ENCODE peak calls at places on chromosomes 7 and 10, in five cellular contexts. W is IMR-90, L is bronchial epithelial cell, R is mammary epithelial cell, J is K562. H is an unnamed sample.

GRCh38 chr10:68826764-68827591 is at the start of gene STOX1:
- DNase-seq in W (peak; percentile 51), L (peak; percentile 22), R (peak; percentile 69), J (peak; percentile 83), H (peak; percentile 81)

GRCh38 chr10:95295031-95295755 is 4.4 kb upstream of the PDLIM1 start:
- DNase-seq in W (peak; percentile 60), L (peak; percentile 96), R (peak; percentile 91), J (peak; percentile 81), H (peak; percentile 79)

GRCh38 chr10:5663692-5664427 is 2.5 kb downstream of the ASB13 start:
- DNase-seq in W (no peak), L (no peak), R (no peak), J (no peak), H (no peak)

GRCh38 chr7:154171422-154171821 is 119.2 kb downstream of the DPP6 start:
- DNase-seq in W (no peak), L (no peak), R (no peak), J (no peak), H (no peak)

GRCh38 chr10:128268015-128268722 is 141.9 kb upstream of the MKI67 start:
- DNase-seq in W (no peak), L (no peak), R (no peak), J (peak; percentile 56), H (no peak)

GRCh38 chr7:159071260-159071659 is 73.4 kb downstream of the VIPR2 start:
- DNase-seq in W (no peak), L (no peak), R (no peak), J (no peak), H (no peak)

GRCh38 chr7:102912742-102913141 is at the start of gene LRRC17:
- DNase-seq in W (peak; percentile 97), L (no peak), R (no peak), J (no peak), H (no peak)

GRCh38 chr7:102215706-102216105 is 71.0 kb upstream of the SH2B2 start:
- DNase-seq in W (no peak), L (no peak), R (no peak), J (no peak), H (no peak)

DNA sequence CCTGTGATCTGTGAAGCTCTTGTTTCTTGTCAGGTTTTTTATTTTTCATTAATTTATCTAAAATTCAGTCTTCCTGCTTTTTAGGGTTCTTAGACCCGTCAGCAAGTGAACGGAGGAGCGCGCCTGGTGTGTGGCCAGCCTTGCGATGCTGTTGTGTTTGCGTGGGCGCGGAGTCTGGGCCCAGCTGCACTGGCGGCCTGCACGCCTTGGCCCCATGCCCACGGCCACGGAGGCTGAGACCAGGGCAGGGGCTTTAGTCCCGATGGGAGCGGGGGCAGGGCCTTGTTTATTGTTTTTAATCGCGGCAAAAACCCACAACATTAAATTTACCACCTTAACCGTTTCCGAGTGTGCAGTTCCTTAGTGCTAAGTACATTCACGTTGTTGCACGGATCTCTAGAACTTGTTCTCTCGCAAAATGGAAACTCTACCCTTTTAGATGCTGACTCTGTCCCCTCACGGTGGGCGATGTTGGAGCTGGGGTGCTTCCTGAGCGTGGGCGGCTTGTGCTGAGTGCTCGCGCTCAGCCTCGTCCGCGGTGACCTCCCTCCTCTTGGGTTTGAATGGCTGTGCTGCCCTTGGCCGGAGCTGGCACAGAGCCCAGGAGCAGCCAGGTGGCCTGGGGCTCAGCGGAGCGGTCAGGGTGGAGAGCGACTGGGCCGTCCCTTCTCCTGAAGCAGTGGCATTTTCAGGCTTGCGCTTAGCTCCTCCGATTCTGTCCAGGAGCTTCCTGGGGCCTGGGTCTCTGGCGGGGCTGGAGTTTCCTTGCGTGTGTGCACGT is 69.1 kb downstream of the INPP5A start:
- DNase-seq in W (peak; percentile 49), L (no peak), R (no peak), J (peak; percentile 8), H (peak; percentile 49)
- H3K4me3 ChIP-seq in W (no peak overlapping the region), L (no peak overlapping the region), R (no peak overlapping the region), J (no peak overlapping the region), H (no peak overlapping the region)

DNA sequence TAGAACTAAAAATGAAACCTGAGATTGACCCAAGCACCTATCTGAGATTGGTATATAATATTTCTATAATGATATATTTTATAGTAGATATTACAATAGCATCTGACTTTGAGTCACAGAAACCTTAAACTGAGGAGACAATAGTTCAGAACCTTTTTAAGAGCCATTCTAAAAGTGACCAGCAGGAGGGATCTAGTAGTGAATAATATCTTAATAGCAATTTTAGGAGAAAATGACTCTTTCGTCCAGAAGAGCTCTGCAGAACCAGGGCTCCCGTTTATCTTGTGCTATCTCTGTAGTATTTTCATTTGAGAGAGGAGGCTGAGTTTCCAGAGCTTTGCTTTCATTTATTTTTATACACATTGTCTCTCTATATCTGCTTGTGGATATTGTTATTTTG is 68.1 kb downstream of the PODXL start:
- DNase-seq in W (no peak), L (peak; percentile 18), R (no peak), J (no peak), H (no peak)
- TF ChIP-seq CTCF in W (peak; percentile 25), L (peak; percentile 22), R (peak; percentile 24), J (no peak), H (no peak)

DNA sequence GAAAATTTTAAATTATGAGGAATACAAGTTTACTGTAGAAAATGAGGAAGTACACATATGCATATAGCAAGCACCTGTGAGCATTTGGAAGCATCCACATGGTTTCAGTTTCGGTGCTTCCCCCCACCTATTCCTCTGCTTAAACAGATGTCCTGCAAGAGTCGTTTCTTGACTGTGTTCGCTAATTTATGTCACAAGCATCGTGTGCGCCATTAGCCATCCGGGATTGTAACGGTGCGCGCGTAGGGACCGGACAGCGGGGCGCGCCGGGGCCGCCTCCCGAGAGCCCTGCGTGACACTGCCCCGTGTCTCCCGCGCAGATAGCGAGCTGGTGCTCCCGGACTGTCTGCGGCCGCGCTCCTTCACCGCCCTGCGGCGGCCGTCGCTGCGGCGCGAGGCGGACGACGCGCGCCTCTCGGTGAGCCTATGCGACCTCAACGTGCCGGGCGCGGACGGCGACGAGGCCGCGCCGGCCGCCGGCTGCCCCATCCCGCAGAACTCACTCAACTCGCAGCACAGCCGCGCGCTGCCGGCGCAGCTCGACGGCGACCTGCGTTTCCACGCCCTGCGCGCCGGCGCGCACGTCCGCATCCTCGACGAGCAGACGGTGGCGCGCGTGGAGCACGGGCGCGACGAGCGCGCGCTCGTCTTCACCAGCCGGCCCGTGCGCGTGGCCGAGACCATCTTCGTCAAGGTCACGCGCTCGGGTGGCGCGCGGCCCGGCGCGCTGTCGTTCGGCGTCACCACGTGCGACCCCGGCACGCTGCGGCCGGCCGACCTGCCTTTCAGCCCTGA is 90.9 kb downstream of the NEURL1 start:
- DNase-seq in W (no peak), L (no peak), R (no peak), J (no peak), H (peak; percentile 35)
- H3K4me3 ChIP-seq in W (peak overlapping the region; percentile 35), L (peak overlapping the region; percentile 24), R (no peak overlapping the region), J (no peak overlapping the region), H (peak overlapping the region; percentile 58)

GRCh38 chr10:117535752-117536358 is 6.7 kb upstream of the EMX2 start:
- DNase-seq in W (no peak), L (no peak), R (no peak), J (no peak), H (no peak)

GRCh38 chr10:117536862-117537435 is 5.6 kb upstream of the EMX2 start:
- DNase-seq in W (no peak), L (no peak), R (no peak), J (no peak), H (no peak)

GRCh38 chr10:117536359-117536861 is 6.1 kb upstream of the EMX2 start:
- DNase-seq in W (no peak), L (no peak), R (no peak), J (no peak), H (no peak)

GRCh38 chr10:117537904-117538524 is 4.5 kb upstream of the EMX2 start:
- DNase-seq in W (no peak), L (peak; percentile 21), R (no peak), J (no peak), H (no peak)

GRCh38 chr10:117537436-117537903 is 5.1 kb upstream of the EMX2 start:
- DNase-seq in W (no peak), L (no peak), R (no peak), J (peak; percentile 30), H (no peak)
- TF ChIP-seq CTCF in W (peak; percentile 67), L (peak; percentile 58), R (peak; percentile 55), J (peak; percentile 72), H (peak; percentile 61)

DNA sequence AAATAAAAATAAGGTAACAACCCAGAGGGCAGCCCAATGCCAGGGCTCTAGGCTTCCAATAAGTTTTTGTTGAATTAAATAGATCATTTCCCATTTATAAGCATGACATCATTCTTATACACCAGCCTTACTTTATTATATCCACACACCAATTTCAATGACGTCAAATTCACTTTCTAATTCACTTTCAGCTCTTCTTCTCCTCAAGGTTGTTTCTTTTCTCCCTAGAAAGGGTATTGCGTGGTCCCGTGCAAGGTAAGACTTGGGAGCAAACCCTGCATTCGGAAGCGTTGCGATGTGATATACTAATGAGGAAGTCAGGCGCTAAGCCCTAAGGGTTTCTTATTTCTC is 1.1 kb upstream of the DKK1 start:
- DNase-seq in W (peak; percentile 6), L (no peak), R (no peak), J (no peak), H (no peak)
- H3K4me3 ChIP-seq in W (peak overlapping the region; percentile 81), L (peak overlapping the region; percentile 78), R (peak overlapping the region; percentile 99), J (no peak overlapping the region), H (no peak overlapping the region)

DNA sequence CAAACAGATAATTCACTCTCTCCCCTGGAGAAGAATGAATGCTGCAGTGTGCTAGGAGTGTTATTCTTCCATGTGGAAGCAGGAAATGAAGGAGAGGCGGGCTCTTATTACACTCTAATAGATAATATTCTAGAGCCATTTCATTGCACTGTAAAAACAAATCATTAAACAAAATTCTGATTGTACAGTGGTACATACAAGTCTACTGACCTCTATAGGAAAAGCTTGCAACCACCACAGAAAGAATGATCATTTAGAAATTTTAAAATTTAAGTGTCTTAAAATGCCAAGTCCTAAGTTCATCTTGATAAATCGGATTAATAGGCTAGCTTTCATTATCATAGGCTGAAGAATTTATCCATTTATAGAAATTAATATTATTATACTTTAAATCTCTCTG is 960.3 kb upstream of the LRRN3 start:
- DNase-seq in W (peak; percentile 5), L (no peak), R (no peak), J (no peak), H (no peak)
- TF ChIP-seq CTCF in W (peak; percentile 31), L (no peak), R (peak; percentile 47), J (no peak), H (no peak)

GRCh38 chr7:128399991-128400390 is 9.8 kb downstream of the IMPDH1 start:
- DNase-seq in W (no peak), L (no peak), R (no peak), J (no peak), H (no peak)
- H3K4me3 ChIP-seq in W (no peak overlapping the region), L (no peak overlapping the region), R (no peak overlapping the region), J (no peak overlapping the region), H (no peak overlapping the region)

H was measured in Peyer's patch.